ENCODE peak calls at places on chromosome 22, in six cellular contexts. K is fibroblast of lung; E is CD8-positive, alpha-beta T cell; Q is tibial nerve; A is cardiac muscle cell; C is heart right ventricle. N is an unnamed sample. For H3K36me3, the result is how much of the 10 kb centered on the place peaks cover.

GRCh38 chr22:43884600-43885318 is 7.1 kb downstream of the PNPLA5 start:
- DNase-seq in K (peak), E (no peak), Q (peak), A (peak), C (peak), N (no peak)

GRCh38 chr22:36327922-36328551 is 59.7 kb downstream of the MYH9 start:
- DNase-seq in K (peak), E (no peak), Q (no peak), A (peak), C (peak), N (no peak)

GRCh38 chr22:26835929-26836528 is 178.6 kb downstream of the MIAT start:
- DNase-seq in K (no peak), E (peak), Q (peak), A (peak), C (no peak), N (no peak)

GRCh38 chr22:26701323-26701722 is 43.9 kb downstream of the MIAT start:
- DNase-seq in K (no peak), E (no peak), Q (no peak), A (no peak), C (no peak), N (no peak)

GRCh38 chr22:44736581-44737413 is 15.6 kb upstream of the ARHGAP8 start:
- DNase-seq in K (no peak), E (no peak), Q (no peak), A (no peak), C (no peak), N (no peak)

GRCh38 chr22:36904260-36904659 is 9.2 kb upstream of the CSF2RB start:
- DNase-seq in K (no peak), E (no peak), Q (no peak), A (no peak), C (no peak), N (no peak)

GRCh38 chr22:37639771-37640590 is 512 bp downstream of the SH3BP1 start:
- DNase-seq in K (no peak), E (no peak), Q (no peak), A (no peak), C (no peak), N (peak)

GRCh38 chr22:50530280-50530856 is 556 bp upstream of the TYMP start:
- DNase-seq in K (peak), E (no peak), Q (peak), A (no peak), C (peak), N (peak)

GRCh38 chr22:31241936-31242335 is 29.8 kb downstream of the LIMK2 start:
- DNase-seq in K (peak), E (no peak), Q (no peak), A (no peak), C (no peak), N (no peak)

GRCh38 chr22:27372969-27373670 is 428.4 kb downstream of the MN1 start:
- DNase-seq in K (peak), E (no peak), Q (no peak), A (peak), C (no peak), N (no peak)

GRCh38 chr22:37564111-37564711 is 3.9 kb downstream of the CDC42EP1 start:
- DNase-seq in K (peak), E (no peak), Q (no peak), A (no peak), C (peak), N (no peak)

GRCh38 chr22:36921309-36922096 is 8.1 kb downstream of the CSF2RB start:
- DNase-seq in K (no peak), E (no peak), Q (no peak), A (no peak), C (peak), N (no peak)

GRCh38 chr22:37088108-37088605 is 21.4 kb downstream of the TMPRSS6 start:
- DNase-seq in K (peak), E (no peak), Q (no peak), A (no peak), C (no peak), N (no peak)

GRCh38 chr22:50595189-50595588 is 5.4 kb upstream of the MAPK8IP2 start:
- DNase-seq in K (no peak), E (no peak), Q (no peak), A (no peak), C (no peak), N (no peak)

GRCh38 chr22:31561238-31561887 is 65.0 kb downstream of the SFI1 start:
- DNase-seq in K (peak), E (no peak), Q (no peak), A (peak), C (peak), N (peak)

GRCh38 chr22:37202706-37203105 is 9.6 kb downstream of the SSTR3 start:
- DNase-seq in K (no peak), E (no peak), Q (no peak), A (no peak), C (no peak), N (peak)

GRCh38 chr22:24592144-24592845 is 578 bp downstream of the LRRC75B start:
- DNase-seq in K (no peak), E (no peak), Q (no peak), A (no peak), C (no peak), N (no peak)

GRCh38 chr22:25405854-25406509 is 158.5 kb upstream of the GRK3 start:
- DNase-seq in K (no peak), E (no peak), Q (no peak), A (no peak), C (no peak), N (no peak)

GRCh38 chr22:44438481-44439131 is 59.4 kb downstream of the RTL6 start:
- DNase-seq in K (no peak), E (no peak), Q (no peak), A (no peak), C (no peak), N (no peak)

GRCh38 chr22:11613898-11614755 is 3913.9 kb upstream of the OR11H1 start:
- DNase-seq in K (no peak), E (no peak), Q (no peak), A (no peak), C (no peak), N (peak)

GRCh38 chr22:37665487-37665886 is 7.0 kb downstream of the PDXP start:
- DNase-seq in K (no peak), E (no peak), Q (no peak), A (no peak), C (no peak), N (no peak)

GRCh38 chr22:17638182-17638431 is 450 bp upstream of the BCL2L13 start:
- DNase-seq in K (no peak), E (no peak), Q (no peak), A (no peak), C (no peak), N (no peak)

GRCh38 chr22:36830601-36831000 is 13.8 kb upstream of the PVALB start:
- DNase-seq in K (no peak), E (no peak), Q (no peak), A (no peak), C (no peak), N (no peak)

GRCh38 chr22:19120829-19121630 is 1.2 kb downstream of the DGCR2 start:
- DNase-seq in K (peak), E (no peak), Q (no peak), A (peak), C (peak), N (no peak)

GRCh38 chr22:50481440-50482106 is at the start of gene ADM2:
- DNase-seq in K (no peak), E (no peak), Q (no peak), A (peak), C (no peak), N (no peak)

GRCh38 chr22:27068121-27068520 is 410.7 kb downstream of the MIAT start:
- DNase-seq in K (no peak), E (no peak), Q (no peak), A (no peak), C (no peak), N (no peak)

GRCh38 chr22:37262346-37262745 is 18.3 kb upstream of the RAC2 start:
- DNase-seq in K (no peak), E (no peak), Q (no peak), A (no peak), C (no peak), N (no peak)

GRCh38 chr22:23832226-23833016 is 6.4 kb downstream of the DERL3 start:
- DNase-seq in K (no peak), E (no peak), Q (no peak), A (no peak), C (no peak), N (peak)

GRCh38 chr22:48104102-48104738 is 1341.8 kb downstream of the TBC1D22A start:
- DNase-seq in K (no peak), E (no peak), Q (no peak), A (no peak), C (no peak), N (no peak)

GRCh38 chr22:17243524-17243923 is 24.3 kb upstream of the ADA2 start:
- DNase-seq in K (no peak), E (no peak), Q (no peak), A (no peak), C (no peak), N (no peak)

GRCh38 chr22:20123364-20124082 is 6.5 kb upstream of the TRMT2A start:
- DNase-seq in K (no peak), E (no peak), Q (no peak), A (no peak), C (no peak), N (no peak)
- H3K36me3 ChIP-seq in K (under half), E (under half), Q (under half), A (half or more), C (under half), N (half or more)

GRCh38 chr22:30014244-30014643 is 66.0 kb upstream of the HORMAD2 start:
- DNase-seq in K (no peak), E (no peak), Q (no peak), A (no peak), C (no peak), N (no peak)
- H3K36me3 ChIP-seq in K (under half), E (under half), Q (under half), A (under half), C (under half), N (half or more)

GRCh38 chr22:40265783-40266182 is 80.5 kb upstream of the ADSL start:
- DNase-seq in K (no peak), E (no peak), Q (no peak), A (no peak), C (no peak), N (no peak)

GRCh38 chr22:40271440-40271839 is 74.9 kb upstream of the ADSL start:
- DNase-seq in K (no peak), E (no peak), Q (no peak), A (no peak), C (no peak), N (no peak)

GRCh38 chr22:40273319-40273718 is 73.0 kb upstream of the ADSL start:
- DNase-seq in K (no peak), E (no peak), Q (no peak), A (no peak), C (no peak), N (no peak)

GRCh38 chr22:40270031-40270430 is 76.3 kb upstream of the ADSL start:
- DNase-seq in K (no peak), E (no peak), Q (no peak), A (no peak), C (no peak), N (no peak)

DNA sequence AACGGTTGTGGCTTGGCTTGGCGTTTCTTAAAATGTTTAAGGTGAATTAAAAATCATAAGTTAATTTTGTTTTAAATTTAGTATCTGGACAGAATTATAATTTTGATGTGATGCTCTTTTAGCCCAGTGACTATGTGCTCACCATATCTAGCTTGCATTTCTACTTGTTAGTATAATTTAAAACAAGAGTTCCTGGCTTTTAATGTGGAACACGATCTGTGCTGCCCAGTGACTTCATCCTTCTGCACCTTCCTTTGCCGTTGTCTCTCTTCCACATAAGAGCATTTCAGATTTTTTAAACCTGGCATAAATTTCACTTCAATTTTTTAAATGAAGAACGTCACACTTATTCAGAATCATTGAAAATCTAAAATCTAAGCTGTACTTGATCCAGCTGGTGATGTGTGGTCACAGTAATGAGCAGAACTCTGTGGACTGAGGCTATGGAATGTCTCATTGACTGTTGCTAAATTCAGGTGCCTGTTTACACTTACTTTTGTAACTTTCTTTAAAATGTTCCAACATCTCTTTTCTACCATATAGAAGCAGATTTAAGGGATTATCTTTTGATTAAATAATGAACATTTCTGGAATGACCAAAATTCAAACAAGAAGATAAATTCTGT is 75.4 kb upstream of the ADSL start:
- DNase-seq in K (no peak), E (no peak), Q (no peak), A (no peak), C (no peak), N (no peak)
- H3K36me3 ChIP-seq in K (under half), E (under half), Q (under half), A (under half), C (under half), N (under half)

GRCh38 chr22:46351767-46352166 is 16.3 kb downstream of the TRMU start:
- DNase-seq in K (no peak), E (no peak), Q (no peak), A (no peak), C (no peak), N (no peak)
- H3K36me3 ChIP-seq in K (under half), E (half or more), Q (under half), A (under half), C (under half), N (half or more)

DNA sequence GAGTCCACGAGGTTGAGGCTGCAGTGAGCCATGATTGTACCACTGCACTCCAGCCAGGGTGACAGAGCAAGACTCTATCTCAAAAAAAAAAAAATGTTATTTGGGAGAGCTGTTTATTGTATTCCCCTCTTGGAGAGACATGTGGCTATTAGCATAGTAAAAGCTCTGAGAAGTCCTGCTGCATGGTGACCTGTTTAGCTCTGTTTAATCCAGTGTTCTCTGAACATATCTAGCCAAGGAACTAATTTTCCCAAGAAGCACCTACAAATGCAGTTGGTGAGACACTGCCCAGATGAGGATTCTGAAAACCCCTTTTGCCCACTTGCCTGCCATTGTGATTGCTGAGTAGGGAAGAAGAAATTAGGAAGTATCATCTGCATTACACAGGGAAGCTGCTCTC is 15.6 kb downstream of the TIMP3 start:
- DNase-seq in K (no peak), E (no peak), Q (no peak), A (no peak), C (no peak), N (no peak)
- H3K36me3 ChIP-seq in K (under half), E (under half), Q (under half), A (under half), C (under half), N (under half)

GRCh38 chr22:42626431-42626830 is 11.7 kb upstream of the POLDIP3 start:
- DNase-seq in K (no peak), E (no peak), Q (no peak), A (no peak), C (no peak), N (no peak)
- H3K36me3 ChIP-seq in K (under half), E (under half), Q (under half), A (under half), C (under half), N (half or more)

GRCh38 chr22:41274856-41275255 is 11.1 kb downstream of the RANGAP1 start:
- DNase-seq in K (no peak), E (no peak), Q (no peak), A (no peak), C (no peak), N (no peak)
- H3K36me3 ChIP-seq in K (under half), E (under half), Q (under half), A (under half), C (under half), N (half or more)

GRCh38 chr22:35066768-35067167 is 810 bp downstream of the ISX start:
- DNase-seq in K (no peak), E (no peak), Q (no peak), A (no peak), C (no peak), N (no peak)
- H3K36me3 ChIP-seq in K (under half), E (under half), Q (under half), A (under half), C (under half), N (under half)

DNA sequence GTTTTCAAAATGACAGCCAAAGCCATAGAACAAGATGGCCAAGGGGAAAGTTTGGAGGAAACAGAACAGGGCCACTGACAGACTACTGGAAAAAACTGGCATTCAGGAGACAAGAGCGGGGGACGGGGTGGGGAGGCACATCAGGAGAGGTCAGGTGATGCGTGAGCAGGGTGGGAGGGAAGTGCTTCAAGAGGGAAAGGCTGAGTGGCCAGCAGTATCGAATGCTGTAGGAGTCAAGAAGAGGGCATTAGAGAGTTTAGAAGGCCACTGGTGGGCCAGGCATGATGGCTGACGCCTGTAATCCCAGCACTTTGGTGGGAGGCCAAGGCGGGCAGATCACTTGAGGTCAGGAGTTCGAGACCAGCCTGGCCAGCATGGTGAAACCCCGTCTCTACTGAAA is 8.2 kb downstream of the GTPBP1 start:
- DNase-seq in K (no peak), E (no peak), Q (no peak), A (peak), C (no peak), N (no peak)
- H3K36me3 ChIP-seq in K (under half), E (under half), Q (under half), A (under half), C (under half), N (half or more)